ENCODE peak calls at places on chromosomes 7 and 10, in eight cellular contexts. One of them, this sample, is unnamed.

GRCh38 chr7:93055543-93056107 is 62.2 kb downstream of the SAMD9 start:
- DNase-seq in transverse colon: no peak
- DNase-seq in SK-N-SH: peak
- DNase-seq in stomach: no peak
- DNase-seq in suprapubic skin: no peak
- DNase-seq in prostate gland: no peak
- DNase-seq in HCT116: no peak
- DNase-seq in vagina: no peak
- DNase-seq in this sample: no peak

GRCh38 chr10:74875966-74876365 is 49.6 kb downstream of the KAT6B start:
- DNase-seq in transverse colon: no peak
- DNase-seq in SK-N-SH: no peak
- DNase-seq in stomach: no peak
- DNase-seq in suprapubic skin: no peak
- DNase-seq in prostate gland: no peak
- DNase-seq in HCT116: no peak
- DNase-seq in vagina: no peak
- DNase-seq in this sample: no peak

GRCh38 chr7:152133804-152134203 is 108.3 kb downstream of the GALNT11 start:
- DNase-seq in transverse colon: no peak
- DNase-seq in SK-N-SH: no peak
- DNase-seq in stomach: no peak
- DNase-seq in suprapubic skin: no peak
- DNase-seq in prostate gland: no peak
- DNase-seq in HCT116: no peak
- DNase-seq in vagina: no peak
- DNase-seq in this sample: no peak

GRCh38 chr7:150978136-150978789 is at the start of gene KCNH2:
- DNase-seq in transverse colon: no peak
- DNase-seq in SK-N-SH: peak
- DNase-seq in stomach: no peak
- DNase-seq in suprapubic skin: no peak
- DNase-seq in prostate gland: no peak
- DNase-seq in HCT116: no peak
- DNase-seq in vagina: no peak
- DNase-seq in this sample: no peak

GRCh38 chr10:14386202-14386593 is 55.5 kb upstream of the FRMD4A start:
- DNase-seq in transverse colon: no peak
- DNase-seq in SK-N-SH: no peak
- DNase-seq in stomach: no peak
- DNase-seq in suprapubic skin: no peak
- DNase-seq in prostate gland: no peak
- DNase-seq in HCT116: no peak
- DNase-seq in vagina: no peak
- DNase-seq in this sample: no peak

GRCh38 chr10:87552248-87552914 is 47.7 kb downstream of the MINPP1 start:
- DNase-seq in transverse colon: no peak
- DNase-seq in SK-N-SH: no peak
- DNase-seq in stomach: no peak
- DNase-seq in suprapubic skin: no peak
- DNase-seq in prostate gland: no peak
- DNase-seq in HCT116: no peak
- DNase-seq in vagina: no peak
- DNase-seq in this sample: no peak

GRCh38 chr7:132433286-132433685 is 143.0 kb downstream of the PLXNA4 start:
- DNase-seq in transverse colon: no peak
- DNase-seq in SK-N-SH: no peak
- DNase-seq in stomach: no peak
- DNase-seq in suprapubic skin: no peak
- DNase-seq in prostate gland: no peak
- DNase-seq in HCT116: no peak
- DNase-seq in vagina: no peak
- DNase-seq in this sample: no peak

GRCh38 chr10:113630929-113631533 is 32.8 kb downstream of the NRAP start:
- DNase-seq in transverse colon: no peak
- DNase-seq in SK-N-SH: no peak
- DNase-seq in stomach: no peak
- DNase-seq in suprapubic skin: no peak
- DNase-seq in prostate gland: no peak
- DNase-seq in HCT116: no peak
- DNase-seq in vagina: no peak
- DNase-seq in this sample: no peak

GRCh38 chr10:122551450-122551849 is 9.1 kb upstream of the DMBT1 start:
- DNase-seq in transverse colon: no peak
- DNase-seq in SK-N-SH: no peak
- DNase-seq in stomach: no peak
- DNase-seq in suprapubic skin: no peak
- DNase-seq in prostate gland: no peak
- DNase-seq in HCT116: no peak
- DNase-seq in vagina: no peak
- DNase-seq in this sample: no peak

GRCh38 chr10:71567006-71567405 is 152.6 kb downstream of the C10orf105 start:
- DNase-seq in transverse colon: no peak
- DNase-seq in SK-N-SH: no peak
- DNase-seq in stomach: no peak
- DNase-seq in suprapubic skin: no peak
- DNase-seq in prostate gland: no peak
- DNase-seq in HCT116: no peak
- DNase-seq in vagina: no peak
- DNase-seq in this sample: no peak

GRCh38 chr7:104943502-104944343 is 70.3 kb upstream of the KMT2E start:
- DNase-seq in transverse colon: peak
- DNase-seq in SK-N-SH: peak
- DNase-seq in stomach: peak
- DNase-seq in suprapubic skin: no peak
- DNase-seq in prostate gland: peak
- DNase-seq in HCT116: peak
- DNase-seq in vagina: no peak
- DNase-seq in this sample: no peak

GRCh38 chr7:39133088-39133487 is 155.4 kb downstream of the POU6F2 start:
- DNase-seq in transverse colon: no peak
- DNase-seq in SK-N-SH: no peak
- DNase-seq in stomach: no peak
- DNase-seq in suprapubic skin: no peak
- DNase-seq in prostate gland: no peak
- DNase-seq in HCT116: no peak
- DNase-seq in vagina: no peak
- DNase-seq in this sample: no peak

GRCh38 chr7:91636129-91636724 is 244.3 kb downstream of the MTERF1 start:
- DNase-seq in transverse colon: no peak
- DNase-seq in SK-N-SH: no peak
- DNase-seq in stomach: no peak
- DNase-seq in suprapubic skin: no peak
- DNase-seq in prostate gland: no peak
- DNase-seq in HCT116: peak
- DNase-seq in vagina: no peak
- DNase-seq in this sample: no peak

GRCh38 chr7:21568762-21569161 is 25.9 kb downstream of the DNAH11 start:
- DNase-seq in transverse colon: no peak
- DNase-seq in SK-N-SH: peak
- DNase-seq in stomach: no peak
- DNase-seq in suprapubic skin: no peak
- DNase-seq in prostate gland: no peak
- DNase-seq in HCT116: no peak
- DNase-seq in vagina: no peak
- DNase-seq in this sample: no peak

GRCh38 chr10:93991101-93991500 is 2.6 kb upstream of the PLCE1 start:
- DNase-seq in transverse colon: no peak
- DNase-seq in SK-N-SH: no peak
- DNase-seq in stomach: no peak
- DNase-seq in suprapubic skin: no peak
- DNase-seq in prostate gland: no peak
- DNase-seq in HCT116: no peak
- DNase-seq in vagina: no peak
- DNase-seq in this sample: no peak

GRCh38 chr10:92923416-92923815 is 75.1 kb downstream of the EXOC6 start:
- DNase-seq in transverse colon: no peak
- DNase-seq in SK-N-SH: no peak
- DNase-seq in stomach: no peak
- DNase-seq in suprapubic skin: no peak
- DNase-seq in prostate gland: no peak
- DNase-seq in HCT116: no peak
- DNase-seq in vagina: no peak
- DNase-seq in this sample: no peak

GRCh38 chr7:129777195-129777844 is 165.8 kb downstream of the NRF1 start:
- DNase-seq in transverse colon: no peak
- DNase-seq in SK-N-SH: peak
- DNase-seq in stomach: no peak
- DNase-seq in suprapubic skin: no peak
- DNase-seq in prostate gland: no peak
- DNase-seq in HCT116: no peak
- DNase-seq in vagina: no peak
- DNase-seq in this sample: no peak

GRCh38 chr10:62433181-62433692 is 59.1 kb downstream of the ZNF365 start:
- DNase-seq in transverse colon: no peak
- DNase-seq in SK-N-SH: no peak
- DNase-seq in stomach: no peak
- DNase-seq in suprapubic skin: no peak
- DNase-seq in prostate gland: no peak
- DNase-seq in HCT116: peak
- DNase-seq in vagina: no peak
- DNase-seq in this sample: peak

GRCh38 chr10:21517134-21517982 is 8.1 kb downstream of the SKIDA1 start:
- DNase-seq in transverse colon: no peak
- DNase-seq in SK-N-SH: peak
- DNase-seq in stomach: peak
- DNase-seq in suprapubic skin: no peak
- DNase-seq in prostate gland: peak
- DNase-seq in HCT116: no peak
- DNase-seq in vagina: no peak
- DNase-seq in this sample: no peak
- TF ChIP-seq POLR2AphosphoS5 in transverse colon: no peak
- TF ChIP-seq POLR2AphosphoS5 in SK-N-SH: no peak
- TF ChIP-seq POLR2AphosphoS5 in stomach: no peak
- TF ChIP-seq POLR2AphosphoS5 in suprapubic skin: no peak
- TF ChIP-seq POLR2AphosphoS5 in prostate gland: no peak
- TF ChIP-seq POLR2AphosphoS5 in HCT116: no peak
- TF ChIP-seq POLR2AphosphoS5 in vagina: no peak
- TF ChIP-seq POLR2AphosphoS5 in this sample: no peak

GRCh38 chr10:133258818-133259602 is 17.7 kb downstream of the ADAM8 start:
- DNase-seq in transverse colon: peak
- DNase-seq in SK-N-SH: no peak
- DNase-seq in stomach: peak
- DNase-seq in suprapubic skin: peak
- DNase-seq in prostate gland: peak
- DNase-seq in HCT116: peak
- DNase-seq in vagina: no peak
- DNase-seq in this sample: no peak
- TF ChIP-seq POLR2AphosphoS5 in transverse colon: no peak
- TF ChIP-seq POLR2AphosphoS5 in SK-N-SH: peak
- TF ChIP-seq POLR2AphosphoS5 in stomach: no peak
- TF ChIP-seq POLR2AphosphoS5 in suprapubic skin: peak
- TF ChIP-seq POLR2AphosphoS5 in prostate gland: no peak
- TF ChIP-seq POLR2AphosphoS5 in HCT116: peak
- TF ChIP-seq POLR2AphosphoS5 in vagina: peak
- TF ChIP-seq POLR2AphosphoS5 in this sample: peak

GRCh38 chr7:25557930-25558329 is 329.6 kb upstream of the NPVF start:
- DNase-seq in transverse colon: no peak
- DNase-seq in SK-N-SH: no peak
- DNase-seq in stomach: no peak
- DNase-seq in suprapubic skin: no peak
- DNase-seq in prostate gland: no peak
- DNase-seq in HCT116: no peak
- DNase-seq in vagina: no peak
- DNase-seq in this sample: no peak
- TF ChIP-seq POLR2AphosphoS5 in transverse colon: no peak
- TF ChIP-seq POLR2AphosphoS5 in SK-N-SH: no peak
- TF ChIP-seq POLR2AphosphoS5 in stomach: no peak
- TF ChIP-seq POLR2AphosphoS5 in suprapubic skin: no peak
- TF ChIP-seq POLR2AphosphoS5 in prostate gland: no peak
- TF ChIP-seq POLR2AphosphoS5 in HCT116: no peak
- TF ChIP-seq POLR2AphosphoS5 in vagina: no peak
- TF ChIP-seq POLR2AphosphoS5 in this sample: no peak

GRCh38 chr7:36153571-36154097 is 580 bp downstream of the EEPD1 start:
- DNase-seq in transverse colon: no peak
- DNase-seq in SK-N-SH: no peak
- DNase-seq in stomach: no peak
- DNase-seq in suprapubic skin: no peak
- DNase-seq in prostate gland: peak
- DNase-seq in HCT116: no peak
- DNase-seq in vagina: no peak
- DNase-seq in this sample: no peak

GRCh38 chr7:36154255-36155212 is 1.5 kb downstream of the EEPD1 start:
- DNase-seq in transverse colon: no peak
- DNase-seq in SK-N-SH: no peak
- DNase-seq in stomach: no peak
- DNase-seq in suprapubic skin: no peak
- DNase-seq in prostate gland: no peak
- DNase-seq in HCT116: no peak
- DNase-seq in vagina: no peak
- DNase-seq in this sample: no peak

GRCh38 chr7:36151921-36152755 is 916 bp upstream of the EEPD1 start:
- DNase-seq in transverse colon: no peak
- DNase-seq in SK-N-SH: no peak
- DNase-seq in stomach: no peak
- DNase-seq in suprapubic skin: no peak
- DNase-seq in prostate gland: no peak
- DNase-seq in HCT116: no peak
- DNase-seq in vagina: no peak
- DNase-seq in this sample: no peak

GRCh38 chr7:36155811-36156361 is 2.8 kb downstream of the EEPD1 start:
- DNase-seq in transverse colon: peak
- DNase-seq in SK-N-SH: peak
- DNase-seq in stomach: peak
- DNase-seq in suprapubic skin: no peak
- DNase-seq in prostate gland: peak
- DNase-seq in HCT116: no peak
- DNase-seq in vagina: no peak
- DNase-seq in this sample: peak

DNA sequence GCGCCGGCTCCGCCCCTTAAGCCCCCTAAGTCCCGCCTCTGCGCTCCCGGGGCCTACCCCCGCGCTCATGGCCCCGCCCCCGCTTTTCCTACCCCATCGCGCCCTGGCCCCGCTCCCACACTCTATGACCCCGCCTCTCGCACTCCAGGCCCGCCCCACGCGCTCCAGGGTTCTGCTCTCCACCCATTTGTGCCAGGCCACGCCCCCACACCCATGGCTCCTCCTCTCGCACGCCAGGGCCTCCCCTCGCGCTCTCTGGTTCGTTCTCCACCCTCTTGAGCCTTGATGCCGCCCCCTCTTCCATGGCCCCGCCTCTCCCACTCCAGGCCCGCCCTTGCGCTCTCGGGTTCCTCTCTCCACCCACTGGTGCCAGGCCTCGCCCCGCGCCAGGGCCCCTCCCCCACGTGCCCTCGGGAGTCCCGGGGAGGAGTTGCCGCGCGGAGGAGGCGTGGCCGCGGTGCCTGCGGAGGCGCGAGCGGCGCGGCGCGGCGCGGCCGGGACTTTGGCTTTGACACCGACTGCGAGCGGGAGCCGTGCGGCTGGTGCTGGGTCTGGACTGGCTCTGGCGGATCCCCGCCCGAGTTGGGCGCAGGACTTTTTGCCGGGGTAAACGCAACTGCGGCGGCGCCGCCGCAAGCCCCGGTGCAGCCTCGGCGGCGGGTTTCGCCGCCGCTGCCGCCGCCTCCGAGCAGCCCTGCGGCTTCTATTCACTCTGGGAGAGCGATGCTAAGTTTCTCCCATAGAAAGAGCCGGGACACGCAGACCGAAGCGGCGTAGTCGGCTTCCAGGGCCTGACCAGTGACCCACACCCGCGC is at the start of gene EEPD1:
- DNase-seq in transverse colon: peak
- DNase-seq in SK-N-SH: peak
- DNase-seq in stomach: peak
- DNase-seq in suprapubic skin: peak
- DNase-seq in prostate gland: peak
- DNase-seq in HCT116: peak
- DNase-seq in vagina: peak
- DNase-seq in this sample: peak
- TF ChIP-seq POLR2AphosphoS5 in transverse colon: peak
- TF ChIP-seq POLR2AphosphoS5 in SK-N-SH: peak
- TF ChIP-seq POLR2AphosphoS5 in stomach: peak
- TF ChIP-seq POLR2AphosphoS5 in suprapubic skin: no peak
- TF ChIP-seq POLR2AphosphoS5 in prostate gland: peak
- TF ChIP-seq POLR2AphosphoS5 in HCT116: peak
- TF ChIP-seq POLR2AphosphoS5 in vagina: peak
- TF ChIP-seq POLR2AphosphoS5 in this sample: peak

This sample was measured in breast epithelium.